ENCODE peak calls at places on chromosome 10, in five cellular contexts. R is activated CD4-positive, alpha-beta memory T cell treated with anti-CD3 and anti-CD28 coated beads for 36 hours; K is activated CD4-positive, alpha-beta T cell treated with anti-CD3 and anti-CD28 coated beads for 48 hours; B is GM12865; W is NB4. X is an unnamed sample.

GRCh38 chr10:76141376-76141775 is 710.0 kb downstream of the LRMDA start:
- DNase-seq in R (no peak), K (no peak), B (no peak), W (no peak), X (no peak)

GRCh38 chr10:31707578-31708411 is 220.8 kb downstream of the ARHGAP12 start:
- DNase-seq in R (peak), K (peak), B (peak), W (peak), X (no peak)

GRCh38 chr10:51687296-51687695 is 12.1 kb downstream of the CSTF2T start:
- DNase-seq in R (no peak), K (no peak), B (no peak), W (no peak), X (no peak)

GRCh38 chr10:104642311-104643022 is 1.4 kb downstream of the SORCS3 start:
- DNase-seq in R (peak), K (peak), B (peak), W (no peak), X (no peak)

GRCh38 chr10:92290076-92290836 is 622 bp downstream of the CPEB3 start:
- DNase-seq in R (peak), K (peak), B (peak), W (peak), X (no peak)

GRCh38 chr10:104150206-104150605 is 28.2 kb downstream of the SFR1 start:
- DNase-seq in R (no peak), K (no peak), B (no peak), W (no peak), X (no peak)

GRCh38 chr10:45589868-45590267 is 82.7 kb downstream of the ZFAND4 start:
- DNase-seq in R (no peak), K (no peak), B (no peak), W (no peak), X (no peak)

GRCh38 chr10:118210276-118210675 is 131.8 kb downstream of the FAM204A start:
- DNase-seq in R (no peak), K (no peak), B (no peak), W (no peak), X (no peak)

GRCh38 chr10:52216852-52217251 is 97.2 kb upstream of the DKK1 start:
- DNase-seq in R (no peak), K (no peak), B (peak), W (peak), X (no peak)

GRCh38 chr10:60778978-60779668 is 845 bp downstream of the CDK1 start:
- DNase-seq in R (no peak), K (no peak), B (no peak), W (peak), X (no peak)

GRCh38 chr10:68235591-68235990 is 3.7 kb upstream of the ATOH7 start:
- DNase-seq in R (no peak), K (no peak), B (no peak), W (no peak), X (no peak)

GRCh38 chr10:16856567-16856966 is 39.3 kb upstream of the RSU1 start:
- DNase-seq in R (no peak), K (no peak), B (no peak), W (no peak), X (no peak)

GRCh38 chr10:97224483-97225435 is 39.0 kb upstream of the SLIT1 start:
- DNase-seq in R (peak), K (no peak), B (no peak), W (peak), X (no peak)

GRCh38 chr10:133208466-133208865 is 21.6 kb upstream of the UTF1 start:
- DNase-seq in R (no peak), K (no peak), B (no peak), W (no peak), X (no peak)

GRCh38 chr10:69014171-69014570 is 25.6 kb downstream of the KIFBP start:
- DNase-seq in R (no peak), K (no peak), B (no peak), W (peak), X (no peak)